ENCODE peak calls at places on chromosomes 16 and 17, in ten cellular contexts. S is stimulated activated naive B cell treated with anti-CD40 and anti-IgM and Interleukin-4, amounts not matched to agents 10 μg/mL and 1 μg/mL and 100 μg/mL, for 72 hours; U is activated CD8-positive, alpha-beta memory T cell treated with anti-CD3 and anti-CD28 coated beads for 48 hours; C is NCI-H446; R is AG10803; Z is memory B cell; W is GM03348; I is pons; E is kidney glomerular epithelial cell; B is SW 1271. D is an unnamed sample.

GRCh38 chr17:35947156-35947585 is 3.7 kb upstream of the LYZL6 start:
- DNase-seq in S (peak), U (no peak), C (peak), R (peak), Z (peak), W (peak), I (peak), E (peak), B (peak), D (peak)

GRCh38 chr17:73968680-73969079 is 234.8 kb upstream of the RPL38 start:
- DNase-seq in S (no peak), U (no peak), C (no peak), R (no peak), Z (no peak), W (no peak), I (no peak), E (no peak), B (no peak), D (peak)

GRCh38 chr16:56450275-56450889 is 750 bp downstream of the NUDT21 start:
- DNase-seq in S (no peak), U (no peak), C (no peak), R (peak), Z (no peak), W (peak), I (peak), E (no peak), B (no peak), D (peak)

GRCh38 chr17:37359682-37360188 is 16.1 kb upstream of the C17orf78 start:
- DNase-seq in S (no peak), U (no peak), C (peak), R (peak), Z (peak), W (peak), I (no peak), E (peak), B (no peak), D (no peak)

GRCh38 chr16:46747777-46748651 is at the start of gene MYLK3:
- DNase-seq in S (no peak), U (no peak), C (no peak), R (peak), Z (no peak), W (no peak), I (no peak), E (no peak), B (no peak), D (no peak)

GRCh38 chr17:29929544-29930398 is at the start of gene SSH2:
- DNase-seq in S (peak), U (peak), C (peak), R (peak), Z (peak), W (peak), I (peak), E (peak), B (peak), D (peak)

GRCh38 chr16:23469814-23470213 is 16.8 kb upstream of the COG7 start:
- DNase-seq in S (no peak), U (no peak), C (no peak), R (no peak), Z (no peak), W (peak), I (no peak), E (peak), B (peak), D (no peak)

GRCh38 chr17:7215136-7215638 is 4.4 kb downstream of the DLG4 start:
- DNase-seq in S (no peak), U (no peak), C (no peak), R (no peak), Z (no peak), W (no peak), I (no peak), E (peak), B (peak), D (no peak)

GRCh38 chr16:22878955-22879354 is 65.0 kb downstream of the HS3ST2 start:
- DNase-seq in S (no peak), U (no peak), C (no peak), R (no peak), Z (no peak), W (no peak), I (no peak), E (no peak), B (no peak), D (no peak)

GRCh38 chr16:53080345-53081031 is 25.7 kb downstream of the CHD9 start:
- DNase-seq in S (no peak), U (no peak), C (peak), R (peak), Z (no peak), W (peak), I (peak), E (peak), B (no peak), D (no peak)

GRCh38 chr17:77435272-77436057 is 294.7 kb downstream of the SEC14L1 start:
- DNase-seq in S (no peak), U (no peak), C (no peak), R (no peak), Z (no peak), W (no peak), I (no peak), E (no peak), B (no peak), D (no peak)

GRCh38 chr17:7955414-7956042 is 23.5 kb downstream of the CNTROB start:
- DNase-seq in S (no peak), U (no peak), C (no peak), R (peak), Z (no peak), W (no peak), I (no peak), E (no peak), B (no peak), D (no peak)

GRCh38 chr16:22923491-22923890 is 109.5 kb downstream of the HS3ST2 start:
- DNase-seq in S (no peak), U (no peak), C (no peak), R (no peak), Z (no peak), W (no peak), I (no peak), E (no peak), B (no peak), D (no peak)

GRCh38 chr17:55691666-55692065 is 31.0 kb downstream of the TMEM100 start:
- DNase-seq in S (no peak), U (no peak), C (no peak), R (no peak), Z (no peak), W (no peak), I (no peak), E (no peak), B (no peak), D (no peak)

GRCh38 chr16:54407596-54407995 is 121.0 kb upstream of the IRX3 start:
- DNase-seq in S (no peak), U (no peak), C (no peak), R (peak), Z (no peak), W (peak), I (no peak), E (no peak), B (no peak), D (no peak)

GRCh38 chr16:52963471-52963870 is 89.2 kb downstream of the CHD9NB start:
- DNase-seq in S (no peak), U (no peak), C (no peak), R (no peak), Z (no peak), W (no peak), I (no peak), E (no peak), B (no peak), D (no peak)

GRCh38 chr17:40451420-40451819 is 8.2 kb downstream of the IGFBP4 start:
- DNase-seq in S (no peak), U (no peak), C (peak), R (peak), Z (no peak), W (peak), I (no peak), E (no peak), B (no peak), D (no peak)

GRCh38 chr17:7916799-7917198 is 710 bp upstream of the RNF227 start:
- DNase-seq in S (no peak), U (no peak), C (no peak), R (peak), Z (no peak), W (peak), I (no peak), E (no peak), B (no peak), D (peak)

GRCh38 chr16:80027007-80027965 is 426.7 kb upstream of the MAF start:
- DNase-seq in S (no peak), U (peak), C (no peak), R (peak), Z (no peak), W (peak), I (peak), E (peak), B (peak), D (peak)

GRCh38 chr16:2447920-2448583 is 11.9 kb upstream of the TEDC2 start:
- DNase-seq in S (no peak), U (no peak), C (no peak), R (peak), Z (no peak), W (no peak), I (no peak), E (no peak), B (peak), D (no peak)

GRCh38 chr16:1491327-1491726 is 1.8 kb upstream of the TELO2 start:
- DNase-seq in S (no peak), U (no peak), C (no peak), R (no peak), Z (no peak), W (no peak), I (no peak), E (no peak), B (no peak), D (peak)

GRCh38 chr17:12041316-12041715 is 20.6 kb downstream of the MAP2K4 start:
- DNase-seq in S (no peak), U (no peak), C (no peak), R (peak), Z (no peak), W (peak), I (no peak), E (peak), B (peak), D (peak)

GRCh38 chr17:40112718-40113109 is 9.1 kb upstream of the MSL1 start:
- DNase-seq in S (no peak), U (no peak), C (peak), R (no peak), Z (no peak), W (no peak), I (no peak), E (no peak), B (no peak), D (no peak)

GRCh38 chr17:15171433-15172047 is 93.6 kb downstream of the PMP22 start:
- DNase-seq in S (peak), U (peak), C (peak), R (peak), Z (no peak), W (peak), I (peak), E (peak), B (peak), D (peak)

GRCh38 chr17:62666061-62666800 is 38.8 kb downstream of the MRC2 start:
- DNase-seq in S (no peak), U (no peak), C (no peak), R (no peak), Z (no peak), W (no peak), I (no peak), E (no peak), B (no peak), D (no peak)

D was measured in NB4.